ENCODE peak calls at places on chromosome 22, in four cellular contexts. G, I, N and Z are unnamed samples.

GRCh38 chr22:32985899-32986772 is 72.0 kb downstream of the SYN3 start:
- DNase-seq in I (peak; percentile 14), G (peak; percentile 43), N (peak; percentile 61), Z (no peak)

GRCh38 chr22:27501191-27501936 is 300.2 kb downstream of the MN1 start:
- DNase-seq in N (no peak), I (no peak), G (peak; percentile 10), Z (no peak)

GRCh38 chr22:33842421-33843094 is 77.7 kb downstream of the LARGE1 start:
- DNase-seq in I (peak; percentile 36), N (no peak), G (peak; percentile 77), Z (no peak)

GRCh38 chr22:47290706-47291430 is 528.4 kb downstream of the TBC1D22A start:
- DNase-seq in G (no peak), I (no peak), N (no peak), Z (no peak)

GRCh38 chr22:37051629-37052385 is at the start of gene KCTD17:
- DNase-seq in I (peak; percentile 60), G (no peak), N (peak; percentile 53), Z (peak; percentile 95)

GRCh38 chr22:50730013-50730891 is 7.8 kb upstream of the ACR start:
- DNase-seq in N (no peak), I (no peak), G (no peak), Z (no peak)

GRCh38 chr22:19882446-19883381 is 28.0 kb upstream of the GNB1L start:
- DNase-seq in N (no peak), I (no peak), G (no peak), Z (no peak)

GRCh38 chr22:22940961-22941605 is 53.5 kb downstream of the IGLL5 start:
- DNase-seq in G (no peak), N (no peak), I (no peak), Z (no peak)

GRCh38 chr22:49548356-49549202 is 279.1 kb downstream of the BRD1 start:
- DNase-seq in N (no peak), I (no peak), G (no peak), Z (no peak)

GRCh38 chr22:32951081-32951806 is 106.9 kb downstream of the SYN3 start:
- DNase-seq in G (no peak), N (no peak), I (no peak), Z (no peak)

GRCh38 chr22:18070556-18071306 is 7.1 kb upstream of the PEX26 start:
- DNase-seq in I (peak; percentile 32), N (no peak), G (peak; percentile 21), Z (no peak)

GRCh38 chr22:19291580-19292261 is at the start of gene CLTCL1:
- DNase-seq in N (peak; percentile 70), I (peak; percentile 68), G (peak; percentile 38), Z (peak; percentile 77)

GRCh38 chr22:19876941-19877625 is 22.4 kb upstream of the GNB1L start:
- DNase-seq in G (no peak), I (no peak), N (no peak), Z (no peak)

GRCh38 chr22:44261164-44261860 is 51.4 kb downstream of the SHISAL1 start:
- DNase-seq in N (no peak), I (no peak), G (no peak), Z (no peak)

GRCh38 chr22:41003041-41003440 is 51.9 kb downstream of the RBX1 start:
- DNase-seq in I (no peak), G (peak; percentile 1), N (no peak), Z (no peak)

GRCh38 chr22:47738472-47739013 is 976.1 kb downstream of the TBC1D22A start:
- DNase-seq in N (no peak), I (no peak), G (no peak), Z (no peak)

GRCh38 chr22:20438066-20438677 is 547 bp upstream of the SCARF2 start:
- DNase-seq in G (no peak), N (no peak), I (no peak), Z (peak; percentile 22)

GRCh38 chr22:33112606-33113005 is 54.4 kb upstream of the SYN3 start:
- DNase-seq in G (peak; percentile 73), I (peak; percentile 67), N (no peak), Z (no peak)

GRCh38 chr22:33440756-33441155 is 382.6 kb upstream of the SYN3 start:
- DNase-seq in N (no peak), I (no peak), G (no peak), Z (no peak)

GRCh38 chr22:49962012-49962750 is 1.6 kb downstream of the PIM3 start:
- DNase-seq in N (peak; percentile 85), G (peak; percentile 63), I (peak; percentile 80), Z (peak; percentile 77)

GRCh38 chr22:49009359-49010063 is 818.2 kb downstream of the BRD1 start:
- DNase-seq in I (no peak), N (no peak), G (no peak), Z (no peak)

GRCh38 chr22:44816141-44816540 is 63.8 kb downstream of the ARHGAP8 start:
- DNase-seq in G (no peak), N (no peak), I (no peak), Z (no peak)

GRCh38 chr22:21823740-21824438 is 43.6 kb downstream of the MAPK1 start:
- DNase-seq in G (no peak), I (no peak), N (no peak), Z (no peak)

GRCh38 chr22:49104434-49104833 is 723.2 kb downstream of the BRD1 start:
- DNase-seq in N (no peak), G (no peak), I (no peak), Z (no peak)